ENCODE peak calls at places on chromosomes 4 and X, in five cellular contexts. One of them, this sample, is unnamed.
A peak's percentile ranks its signal among the peaks of the same experiment; 100 is the strongest.

GRCh38 chr4:31125061-31125460 is 404.9 kb downstream of the PCDH7 start:
- DNase-seq in H1: no peak
- DNase-seq in A549: no peak
- DNase-seq in GM12878: no peak
- DNase-seq in K562: no peak
- DNase-seq in this sample: no peak

GRCh38 chr4:173128199-173128890 is 40.3 kb upstream of the GALNT7 start:
- DNase-seq in K562: no peak
- DNase-seq in GM12878: no peak
- DNase-seq in H1: no peak
- DNase-seq in A549: no peak
- DNase-seq in this sample: no peak

GRCh38 chr4:188417181-188417580 is 277.9 kb downstream of the TRIML1 start:
- DNase-seq in GM12878: no peak
- DNase-seq in A549: peak; percentile 44
- DNase-seq in K562: no peak
- DNase-seq in H1: no peak
- DNase-seq in this sample: peak; percentile 15

GRCh38 chr4:113604955-113605354 is 156.6 kb downstream of the CAMK2D start:
- DNase-seq in GM12878: no peak
- DNase-seq in K562: no peak
- DNase-seq in A549: peak; percentile 10
- DNase-seq in H1: no peak
- DNase-seq in this sample: no peak

GRCh38 chr4:82599336-82599735 is 37.5 kb upstream of the TMEM150C start:
- DNase-seq in K562: peak; percentile 28
- DNase-seq in A549: peak; percentile 13
- DNase-seq in H1: peak; percentile 31
- DNase-seq in GM12878: no peak
- DNase-seq in this sample: peak; percentile 51

GRCh38 chrX:989959-990510 is 222.4 kb downstream of the CRLF2 start:
- DNase-seq in A549: peak; percentile 99
- DNase-seq in GM12878: peak; percentile 97
- DNase-seq in H1: no peak
- DNase-seq in K562: peak; percentile 63
- DNase-seq in this sample: no peak

GRCh38 chr4:118372251-118372650 is 19.4 kb upstream of the PRSS12 start:
- DNase-seq in H1: no peak
- DNase-seq in A549: no peak
- DNase-seq in K562: no peak
- DNase-seq in GM12878: no peak
- DNase-seq in this sample: no peak

GRCh38 chr4:88750369-88750768 is 52.7 kb upstream of the NAP1L5 start:
- DNase-seq in A549: no peak
- DNase-seq in H1: no peak
- DNase-seq in K562: no peak
- DNase-seq in GM12878: no peak
- DNase-seq in this sample: no peak

GRCh38 chr4:6905501-6905900 is 4.1 kb upstream of the TBC1D14 start:
- DNase-seq in A549: no peak
- DNase-seq in H1: no peak
- DNase-seq in K562: no peak
- DNase-seq in GM12878: no peak
- DNase-seq in this sample: no peak

GRCh38 chr4:64899563-64899962 is 490.3 kb upstream of the TECRL start:
- DNase-seq in A549: no peak
- DNase-seq in H1: no peak
- DNase-seq in GM12878: no peak
- DNase-seq in K562: no peak
- DNase-seq in this sample: no peak

GRCh38 chr4:7061815-7062214 is 6.0 kb downstream of the GRPEL1 start:
- DNase-seq in K562: no peak
- DNase-seq in GM12878: no peak
- DNase-seq in A549: no peak
- DNase-seq in H1: no peak
- DNase-seq in this sample: no peak

GRCh38 chr4:186132577-186133277 is 28.2 kb downstream of the FAM149A start:
- DNase-seq in GM12878: no peak
- DNase-seq in A549: peak; percentile 40
- DNase-seq in K562: no peak
- DNase-seq in H1: peak; percentile 34
- DNase-seq in this sample: no peak

GRCh38 chr4:186134254-186134653 is 29.8 kb downstream of the FAM149A start:
- DNase-seq in K562: no peak
- DNase-seq in H1: no peak
- DNase-seq in A549: no peak
- DNase-seq in GM12878: peak; percentile 72
- DNase-seq in this sample: no peak

GRCh38 chr4:186131935-186132334 is 27.4 kb downstream of the FAM149A start:
- DNase-seq in GM12878: no peak
- DNase-seq in K562: no peak
- DNase-seq in H1: no peak
- DNase-seq in A549: no peak
- DNase-seq in this sample: no peak

GRCh38 chr4:186137193-186137792 is 32.8 kb downstream of the FAM149A start:
- DNase-seq in A549: peak; percentile 11
- DNase-seq in K562: no peak
- DNase-seq in H1: no peak
- DNase-seq in GM12878: no peak
- DNase-seq in this sample: no peak
- TF ChIP-seq KDM1A in A549: no peak
- TF ChIP-seq KDM1A in K562: no peak
- TF ChIP-seq KDM1A in H1: no peak
- TF ChIP-seq KDM1A in GM12878: no peak
- TF ChIP-seq KDM1A in this sample: no peak

GRCh38 chr4:13888112-13888511 is 260.6 kb upstream of the BOD1L1 start:
- DNase-seq in K562: no peak
- DNase-seq in H1: no peak
- DNase-seq in GM12878: no peak
- DNase-seq in A549: peak; percentile 62
- DNase-seq in this sample: no peak

GRCh38 chr4:13892739-13893105 is 265.2 kb upstream of the BOD1L1 start:
- DNase-seq in H1: no peak
- DNase-seq in GM12878: no peak
- DNase-seq in K562: no peak
- DNase-seq in A549: peak; percentile 70
- DNase-seq in this sample: no peak

GRCh38 chr4:13893221-13893620 is 265.7 kb upstream of the BOD1L1 start:
- DNase-seq in K562: no peak
- DNase-seq in A549: no peak
- DNase-seq in H1: no peak
- DNase-seq in GM12878: no peak
- DNase-seq in this sample: no peak

GRCh38 chr4:13891544-13891939 is 264.0 kb upstream of the BOD1L1 start:
- DNase-seq in A549: no peak
- DNase-seq in H1: no peak
- DNase-seq in K562: no peak
- DNase-seq in GM12878: no peak
- DNase-seq in this sample: no peak

DNA sequence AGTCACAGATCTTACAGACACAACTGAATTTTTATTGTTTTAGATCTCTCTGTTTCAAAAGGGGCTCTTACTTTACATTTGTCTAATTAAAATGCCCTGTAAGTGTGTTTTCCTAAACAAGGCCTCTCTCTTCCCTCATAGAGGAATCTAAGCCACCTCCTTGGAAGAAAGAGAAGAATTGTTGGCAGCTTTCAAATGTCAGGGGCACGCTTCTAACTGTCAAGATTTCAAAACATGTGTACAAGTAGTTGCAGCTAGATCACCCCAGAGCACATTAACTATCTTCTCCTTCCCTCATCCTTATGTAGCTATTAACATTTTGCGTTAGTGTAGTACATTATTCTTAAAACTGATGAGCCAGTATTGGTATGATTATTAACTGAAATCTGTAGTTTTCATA is 266.5 kb upstream of the BOD1L1 start:
- DNase-seq in K562: no peak
- DNase-seq in H1: no peak
- DNase-seq in GM12878: no peak
- DNase-seq in A549: no peak
- DNase-seq in this sample: no peak
- TF ChIP-seq KDM1A in K562: no peak
- TF ChIP-seq KDM1A in H1: no peak
- TF ChIP-seq KDM1A in GM12878: no peak
- TF ChIP-seq KDM1A in A549: no peak
- TF ChIP-seq KDM1A in this sample: no peak

GRCh38 chr4:38233727-38234478 is 273.7 kb downstream of the PTTG2 start:
- DNase-seq in H1: no peak
- DNase-seq in K562: no peak
- DNase-seq in GM12878: no peak
- DNase-seq in A549: no peak
- DNase-seq in this sample: no peak

GRCh38 chr4:38232741-38233140 is 272.5 kb downstream of the PTTG2 start:
- DNase-seq in H1: no peak
- DNase-seq in GM12878: no peak
- DNase-seq in A549: no peak
- DNase-seq in K562: no peak
- DNase-seq in this sample: no peak

GRCh38 chr4:38231626-38232025 is 271.4 kb downstream of the PTTG2 start:
- DNase-seq in A549: no peak
- DNase-seq in H1: no peak
- DNase-seq in K562: no peak
- DNase-seq in GM12878: no peak
- DNase-seq in this sample: no peak

GRCh38 chr4:38230121-38230728 is 270.0 kb downstream of the PTTG2 start:
- DNase-seq in H1: no peak
- DNase-seq in A549: no peak
- DNase-seq in K562: peak; percentile 60
- DNase-seq in GM12878: no peak
- DNase-seq in this sample: no peak

DNA sequence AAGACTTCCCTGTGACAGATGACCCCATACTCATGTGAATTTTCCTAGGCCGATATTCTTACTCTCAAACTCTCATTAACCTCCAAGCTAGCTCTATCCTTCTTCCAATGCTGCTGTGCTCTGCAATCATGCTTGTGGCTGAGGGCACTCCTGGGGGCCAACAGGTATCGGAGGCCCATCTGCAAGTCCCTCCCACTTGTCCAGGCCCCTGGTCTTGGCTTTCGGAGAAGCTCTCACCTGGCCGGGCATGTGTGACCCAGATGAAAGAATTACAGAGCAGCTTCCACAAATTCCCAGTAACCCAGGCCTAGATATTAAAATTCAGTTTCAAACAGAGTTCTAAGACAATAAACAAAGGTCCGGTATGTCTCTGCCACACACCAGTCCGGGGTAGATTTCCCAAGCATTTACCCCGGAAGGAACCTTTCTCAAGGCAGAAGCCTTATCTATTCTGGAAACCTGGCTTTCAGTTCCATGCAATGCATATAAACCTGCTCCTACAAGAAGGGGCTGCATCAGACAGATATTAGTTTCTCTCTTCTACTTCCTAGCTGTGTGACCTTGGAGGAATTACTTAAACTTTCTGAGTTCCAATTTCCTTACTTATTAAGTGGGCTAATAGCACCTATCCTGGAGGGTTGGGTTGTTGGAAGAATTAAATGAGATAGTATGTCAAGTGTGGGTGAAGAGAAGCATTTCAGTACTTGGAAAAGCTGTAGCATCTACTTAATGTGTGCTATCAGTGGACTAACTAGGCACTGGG is 270.8 kb downstream of the PTTG2 start:
- DNase-seq in A549: no peak
- DNase-seq in H1: no peak
- DNase-seq in K562: peak; percentile 39
- DNase-seq in GM12878: no peak
- DNase-seq in this sample: no peak
- TF ChIP-seq KDM1A in A549: no peak
- TF ChIP-seq KDM1A in H1: no peak
- TF ChIP-seq KDM1A in K562: no peak
- TF ChIP-seq KDM1A in GM12878: no peak
- TF ChIP-seq KDM1A in this sample: no peak

DNA sequence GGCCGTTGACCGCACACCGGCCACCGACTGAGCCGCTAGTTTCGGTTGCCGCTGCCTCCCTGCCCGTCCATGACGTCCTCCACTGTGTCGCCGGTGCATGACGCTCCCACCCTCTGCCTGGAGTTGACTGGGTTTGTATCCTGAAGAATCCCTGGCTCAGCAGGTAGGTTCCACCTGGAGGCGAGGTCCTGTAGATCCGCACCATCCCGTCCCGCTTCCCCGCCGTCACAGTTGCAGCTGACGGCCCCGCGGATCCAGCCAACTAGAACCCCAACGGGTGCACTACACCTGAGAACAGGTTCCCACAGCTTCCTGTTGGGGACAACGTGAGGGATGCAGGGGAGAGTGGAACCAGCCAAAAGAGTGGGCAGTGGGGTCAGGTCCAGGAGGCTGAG is 881 bp upstream of the SLBP start:
- DNase-seq in H1: no peak
- DNase-seq in K562: no peak
- DNase-seq in A549: no peak
- DNase-seq in GM12878: no peak
- DNase-seq in this sample: no peak
- TF ChIP-seq KDM1A in H1: no peak
- TF ChIP-seq KDM1A in K562: no peak
- TF ChIP-seq KDM1A in A549: no peak
- TF ChIP-seq KDM1A in GM12878: no peak
- TF ChIP-seq KDM1A in this sample: no peak

DNA sequence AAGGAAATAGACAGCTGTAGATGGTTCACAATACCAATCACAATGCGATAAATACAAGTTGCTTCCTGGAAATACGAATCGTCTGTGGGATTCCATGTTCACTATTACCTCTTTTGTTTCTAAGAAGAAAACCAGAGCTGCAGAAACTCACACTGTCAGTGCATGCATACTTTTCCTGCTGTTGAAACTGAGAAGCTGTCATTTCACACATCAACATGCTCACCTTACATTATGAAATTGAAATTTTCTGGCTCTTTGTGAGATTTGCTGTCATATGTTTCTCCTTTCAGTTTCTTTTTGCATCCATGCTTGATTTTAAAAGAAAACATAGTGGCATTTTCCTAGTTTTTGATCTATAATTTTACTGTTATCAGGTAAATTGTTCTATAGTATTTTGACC is 418.3 kb upstream of the HTR2C start:
- DNase-seq in A549: no peak
- DNase-seq in K562: no peak
- DNase-seq in H1: no peak
- DNase-seq in GM12878: no peak
- DNase-seq in this sample: no peak
- TF ChIP-seq KDM1A in A549: no peak
- TF ChIP-seq KDM1A in K562: no peak
- TF ChIP-seq KDM1A in H1: no peak
- TF ChIP-seq KDM1A in GM12878: no peak
- TF ChIP-seq KDM1A in this sample: no peak

DNA sequence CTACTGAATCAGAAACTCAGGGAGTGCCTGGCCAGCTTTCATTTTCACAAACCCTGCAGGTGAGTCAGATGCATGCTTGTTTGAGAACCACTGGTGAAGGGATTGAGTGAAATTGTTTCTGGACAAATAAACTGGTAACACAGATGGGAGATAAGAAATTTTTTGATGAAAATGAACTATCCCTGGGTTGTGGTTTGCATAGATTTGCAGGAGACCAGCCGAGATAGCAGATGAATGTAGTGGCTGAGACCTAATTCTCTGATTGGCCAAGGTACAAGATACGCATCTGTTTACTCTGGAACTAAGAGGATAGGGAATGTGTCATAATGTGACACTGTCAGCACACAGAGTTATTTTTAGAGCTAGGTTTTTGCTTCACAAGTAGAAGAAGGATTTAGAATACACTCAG is 117.8 kb upstream of the NOCT start:
- DNase-seq in A549: peak; percentile 53
- DNase-seq in K562: peak; percentile 29
- DNase-seq in H1: no peak
- DNase-seq in GM12878: no peak
- DNase-seq in this sample: peak; percentile 7
- TF ChIP-seq KDM1A in A549: no peak
- TF ChIP-seq KDM1A in K562: peak; percentile 74
- TF ChIP-seq KDM1A in H1: no peak
- TF ChIP-seq KDM1A in GM12878: no peak
- TF ChIP-seq KDM1A in this sample: no peak

This sample was measured in HepG2.